ENCODE peak calls at places on chromosomes 6 and 20, in six cellular contexts. L, N, X, B, S and R are unnamed samples.
A peak's percentile ranks its signal among the peaks of the same experiment; 100 is the strongest.

GRCh38 chr20:59104848-59105247 is 58.8 kb upstream of the ZNF831 start:
- DNase-seq in L (no peak), N (no peak), X (no peak), B (no peak), S (no peak), R (no peak)

GRCh38 chr20:12874933-12875332 is 133.8 kb upstream of the SPTLC3 start:
- DNase-seq in L (no peak), N (no peak), X (no peak), B (no peak), S (no peak), R (no peak)

GRCh38 chr20:18839507-18840247 is 26.1 kb downstream of the SCP2D1 start:
- DNase-seq in L (no peak), N (no peak), X (no peak), B (no peak), S (no peak), R (no peak)

GRCh38 chr6:24126586-24127192 is 674 bp downstream of the NRSN1 start:
- DNase-seq in L (peak; percentile 84), N (no peak), X (peak; percentile 80), B (peak; percentile 73), S (no peak), R (peak; percentile 53)

GRCh38 chr6:11636121-11636520 is 98.6 kb downstream of the TMEM170B start:
- DNase-seq in L (no peak), N (no peak), X (no peak), B (no peak), S (no peak), R (no peak)

GRCh38 chr6:3337521-3338350 is 79.0 kb downstream of the PSMG4 start:
- DNase-seq in L (peak; percentile 40), N (no peak), X (peak; percentile 22), B (no peak), S (no peak), R (peak; percentile 37)

GRCh38 chr6:21375717-21376116 is 217.8 kb upstream of the SOX4 start:
- DNase-seq in L (no peak), N (no peak), X (no peak), B (no peak), S (no peak), R (no peak)

GRCh38 chr6:90370493-90370959 is 73.9 kb upstream of the BACH2 start:
- DNase-seq in L (peak; percentile 16), N (no peak), X (peak; percentile 4), B (no peak), S (no peak), R (no peak)

GRCh38 chr6:148932731-148933130 is 185.9 kb downstream of the UST start:
- DNase-seq in L (no peak), N (no peak), X (no peak), B (no peak), S (no peak), R (no peak)

GRCh38 chr6:33822575-33823395 is 19.0 kb upstream of the MLN start:
- DNase-seq in L (no peak), N (no peak), X (peak; percentile 64), B (peak; percentile 88), S (no peak), R (peak; percentile 18)

GRCh38 chr20:63896136-63896890 is 1.4 kb downstream of the DNAJC5 start:
- DNase-seq in L (peak; percentile 73), N (no peak), X (peak; percentile 40), B (no peak), S (peak; percentile 13), R (peak; percentile 78)

GRCh38 chr6:56709650-56710049 is 67.0 kb upstream of the DST start:
- DNase-seq in L (no peak), N (no peak), X (no peak), B (no peak), S (no peak), R (no peak)

GRCh38 chr20:63568986-63569949 is 4.8 kb downstream of the HELZ2 start:
- DNase-seq in L (no peak), N (no peak), X (no peak), B (no peak), S (no peak), R (no peak)

GRCh38 chr20:40547492-40548129 is 141.4 kb downstream of the MAFB start:
- DNase-seq in L (no peak), N (no peak), X (no peak), B (no peak), S (no peak), R (no peak)

GRCh38 chr6:136920216-136920857 is 1.8 kb upstream of the SLC35D3 start:
- DNase-seq in L (no peak), N (no peak), X (no peak), B (no peak), S (no peak), R (no peak)

GRCh38 chr6:45827952-45828530 is 187.6 kb downstream of the CLIC5 start:
- DNase-seq in L (peak; percentile 45), N (no peak), X (no peak), B (no peak), S (no peak), R (no peak)

GRCh38 chr6:101114703-101115102 is 233.6 kb upstream of the ASCC3 start:
- DNase-seq in L (peak; percentile 55), N (no peak), X (peak; percentile 22), B (no peak), S (no peak), R (peak; percentile 14)

GRCh38 chr6:144349690-144350132 is 64.6 kb downstream of the UTRN start:
- DNase-seq in L (no peak), N (no peak), X (peak; percentile 69), B (no peak), S (no peak), R (peak; percentile 66)